ENCODE peak calls at places on chromosome 6, in eight cellular contexts. I is brain microvascular endothelial cell; M is mesendoderm; D is pancreas; T is endodermal cell; Z is AG04450; C is CD4-positive, alpha-beta memory T cell; X is A673. J is an unnamed sample.

GRCh38 chr6:10433322-10433721 is 18.4 kb upstream of the TFAP2A start:
- DNase-seq in I (no peak), M (no peak), D (no peak), T (no peak), Z (no peak), C (no peak), X (no peak), J (no peak)

GRCh38 chr6:102356170-102356569 is 962.7 kb downstream of the GRIK2 start:
- DNase-seq in I (no peak), M (peak; percentile 0), D (no peak), T (peak; percentile 51), Z (no peak), C (no peak), X (no peak), J (no peak)

GRCh38 chr6:113449051-113449450 is 408.1 kb upstream of the MARCKS start:
- DNase-seq in I (peak; percentile 63), M (no peak), D (no peak), T (no peak), Z (no peak), C (no peak), X (no peak), J (no peak)

GRCh38 chr6:109922851-109923250 is 55.3 kb upstream of the GPR6 start:
- DNase-seq in I (no peak), M (no peak), D (no peak), T (no peak), Z (no peak), C (no peak), X (no peak), J (no peak)

GRCh38 chr6:136927313-136927712 is 5.2 kb downstream of the SLC35D3 start:
- DNase-seq in I (peak; percentile 12), M (peak; percentile 72), D (no peak), T (peak; percentile 79), Z (no peak), C (no peak), X (peak; percentile 59), J (no peak)

GRCh38 chr6:106199331-106199730 is 113.2 kb downstream of the PRDM1 start:
- DNase-seq in I (no peak), M (no peak), D (no peak), T (no peak), Z (no peak), C (no peak), X (no peak), J (no peak)

GRCh38 chr6:114310053-114310452 is 32.8 kb downstream of the HS3ST5 start:
- DNase-seq in I (no peak), M (no peak), D (no peak), T (no peak), Z (no peak), C (no peak), X (no peak), J (no peak)

GRCh38 chr6:38020593-38020992 is 201.1 kb downstream of the ZFAND3 start:
- DNase-seq in I (no peak), M (no peak), D (no peak), T (no peak), Z (no peak), C (no peak), X (no peak), J (no peak)

GRCh38 chr6:63923139-63923739 is 287.6 kb downstream of the PHF3 start:
- DNase-seq in I (no peak), M (peak; percentile 25), D (no peak), T (no peak), Z (peak; percentile 11), C (no peak), X (peak; percentile 62), J (no peak)

GRCh38 chr6:97186416-97186999 is 96.5 kb downstream of the MMS22L start:
- DNase-seq in I (peak; percentile 64), M (peak; percentile 70), D (peak; percentile 48), T (peak; percentile 85), Z (peak; percentile 38), C (peak; percentile 55), X (peak; percentile 85), J (peak; percentile 53)

GRCh38 chr6:157143171-157143884 is 180.0 kb downstream of the TMEM242 start:
- DNase-seq in I (peak; percentile 96), M (no peak), D (no peak), T (no peak), Z (peak; percentile 71), C (no peak), X (no peak), J (no peak)

GRCh38 chr6:7052441-7052936 is 55.3 kb upstream of the RREB1 start:
- DNase-seq in I (peak; percentile 88), M (peak; percentile 69), D (peak; percentile 63), T (peak; percentile 86), Z (no peak), C (peak; percentile 41), X (peak; percentile 74), J (peak; percentile 18)

GRCh38 chr6:89692256-89692655 is 53.7 kb upstream of the LYRM2 start:
- DNase-seq in I (no peak), M (peak; percentile 61), D (no peak), T (peak; percentile 71), Z (no peak), C (no peak), X (no peak), J (no peak)

GRCh38 chr6:81938014-81938761 is 185.7 kb upstream of the TENT5A start:
- DNase-seq in I (peak; percentile 91), M (peak; percentile 88), D (peak; percentile 50), T (no peak), Z (peak; percentile 75), C (no peak), X (peak; percentile 83), J (no peak)

GRCh38 chr6:93142382-93142781 is 277.0 kb downstream of the EPHA7 start:
- DNase-seq in I (no peak), M (no peak), D (no peak), T (no peak), Z (no peak), C (no peak), X (no peak), J (no peak)

GRCh38 chr6:135267085-135267484 is 86.0 kb downstream of the MYB start:
- DNase-seq in I (no peak), M (no peak), D (no peak), T (no peak), Z (no peak), C (no peak), X (no peak), J (no peak)

GRCh38 chr6:117761610-117762009 is 86.3 kb downstream of the NUS1 start:
- DNase-seq in I (no peak), M (no peak), D (no peak), T (no peak), Z (no peak), C (no peak), X (no peak), J (no peak)

GRCh38 chr6:113858605-113859348 is 1.6 kb downstream of the MARCKS start:
- DNase-seq in I (peak; percentile 81), M (peak; percentile 97), D (peak; percentile 92), T (peak; percentile 96), Z (peak; percentile 79), C (peak; percentile 70), X (peak; percentile 92), J (peak; percentile 56)

GRCh38 chr6:80642452-80642851 is 536.0 kb downstream of the BCKDHB start:
- DNase-seq in I (no peak), M (no peak), D (no peak), T (no peak), Z (no peak), C (no peak), X (no peak), J (no peak)

DNA sequence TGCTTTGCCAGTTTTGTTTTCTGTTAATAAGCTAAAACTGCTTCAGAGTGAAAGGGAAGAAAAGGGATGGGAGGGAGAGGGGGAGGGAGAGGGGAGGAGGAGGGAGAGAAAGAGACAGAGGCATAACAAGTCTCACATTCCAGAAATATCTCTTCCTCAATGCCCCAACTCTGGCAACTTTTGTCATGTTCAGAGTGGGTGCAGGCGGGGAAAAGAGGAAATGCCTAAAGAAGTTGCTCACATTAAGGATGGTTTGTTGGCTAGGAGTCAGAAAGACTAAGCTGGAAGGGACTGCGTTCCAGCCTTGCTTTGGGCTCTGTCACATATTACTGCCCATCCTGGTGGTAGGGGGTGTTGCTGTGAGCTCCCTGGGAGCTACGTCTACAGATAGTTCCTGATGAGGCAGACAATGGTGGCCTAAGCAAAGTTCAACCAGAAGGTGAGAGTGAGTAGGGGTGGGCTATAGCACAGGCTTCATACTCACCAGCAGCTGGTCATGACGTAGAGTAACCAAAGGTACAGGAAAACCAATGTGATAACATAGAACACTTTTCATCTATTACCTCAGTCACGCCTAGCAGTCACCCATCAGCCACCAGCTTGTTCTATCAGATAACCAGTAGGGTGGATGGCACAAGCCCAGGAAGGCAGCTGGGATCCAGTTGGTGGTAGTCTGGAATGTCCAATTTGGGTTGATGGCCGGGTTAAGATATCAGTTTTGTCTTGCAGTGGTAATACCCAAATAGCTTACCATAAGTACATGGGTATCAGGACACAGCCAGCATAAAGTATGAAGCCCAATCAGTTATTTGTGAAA is 2.1 kb downstream of the TSPYL4 start:
- DNase-seq in I (peak; percentile 59), M (peak; percentile 73), D (no peak), T (peak; percentile 69), Z (no peak), C (no peak), X (peak; percentile 63), J (no peak)
- H3K4me3 ChIP-seq in I (peak overlapping the region; percentile 40), M (no peak overlapping the region), D (peak overlapping the region; percentile 98), T (peak overlapping the region; percentile 81), Z (peak overlapping the region; percentile 52), C (no peak overlapping the region), X (peak overlapping the region; percentile 81), J (no peak overlapping the region)

GRCh38 chr6:24357336-24358218 is at the start of gene DCDC2:
- DNase-seq in I (no peak), M (no peak), D (peak; percentile 95), T (peak; percentile 49), Z (no peak), C (peak; percentile 73), X (peak; percentile 64), J (peak; percentile 10)
- H3K27ac ChIP-seq in I (no peak within 1 kb of the TSS), M (no peak within 1 kb of the TSS), D (peak within 1 kb of the TSS; percentile 89), T (no peak within 1 kb of the TSS), Z (no peak within 1 kb of the TSS), C (no peak within 1 kb of the TSS), X (peak within 1 kb of the TSS; percentile 88), J (no peak within 1 kb of the TSS)

GRCh38 chr6:35059606-35060355 is 81.4 kb downstream of the TCP11 start:
- DNase-seq in I (no peak), M (no peak), D (no peak), T (no peak), Z (no peak), C (no peak), X (no peak), J (no peak)
- H3K4me3 ChIP-seq in I (no peak overlapping the region), M (no peak overlapping the region), D (no peak overlapping the region), T (no peak overlapping the region), Z (no peak overlapping the region), C (no peak overlapping the region), X (no peak overlapping the region), J (no peak overlapping the region)

GRCh38 chr6:3392059-3392458 is 64.8 kb downstream of the SLC22A23 start:
- DNase-seq in I (no peak), M (no peak), D (no peak), T (no peak), Z (no peak), C (no peak), X (no peak), J (no peak)

GRCh38 chr6:3390698-3391097 is 66.2 kb downstream of the SLC22A23 start:
- DNase-seq in I (peak; percentile 98), M (no peak), D (no peak), T (no peak), Z (no peak), C (no peak), X (no peak), J (no peak)

GRCh38 chr6:3393796-3394195 is 63.1 kb downstream of the SLC22A23 start:
- DNase-seq in I (no peak), M (no peak), D (no peak), T (no peak), Z (no peak), C (no peak), X (no peak), J (no peak)

GRCh38 chr6:3394671-3395070 is 62.2 kb downstream of the SLC22A23 start:
- DNase-seq in I (no peak), M (no peak), D (no peak), T (no peak), Z (no peak), C (no peak), X (no peak), J (no peak)

GRCh38 chr6:3392930-3393575 is 63.8 kb downstream of the SLC22A23 start:
- DNase-seq in I (no peak), M (peak; percentile 79), D (no peak), T (no peak), Z (no peak), C (no peak), X (no peak), J (no peak)
- H3K27ac ChIP-seq in I (no peak overlapping the region), M (no peak overlapping the region), D (peak overlapping the region; percentile 15), T (no peak overlapping the region), Z (no peak overlapping the region), C (no peak overlapping the region), X (no peak overlapping the region), J (no peak overlapping the region)